ENCODE peak calls at places on chromosome 5, in four cellular contexts. N, C, Y and L are unnamed samples.

GRCh38 chr5:55456216-55456895 is 78.4 kb downstream of the PLPP1 start:
- DNase-seq in C (no peak), N (no peak), Y (no peak), L (no peak)

GRCh38 chr5:79242242-79243039 is 6.5 kb downstream of the JMY start:
- DNase-seq in N (no peak), C (no peak), Y (no peak), L (no peak)

GRCh38 chr5:9686211-9686610 is 56.1 kb upstream of the TAS2R1 start:
- DNase-seq in N (no peak), C (no peak), Y (no peak), L (no peak)

GRCh38 chr5:55480781-55481180 is 54.0 kb downstream of the PLPP1 start:
- DNase-seq in N (no peak), C (no peak), Y (no peak), L (no peak)

GRCh38 chr5:131381011-131381410 is 117.2 kb downstream of the CDC42SE2 start:
- DNase-seq in Y (no peak), C (no peak), N (no peak), L (no peak)

GRCh38 chr5:418681-419121 is 24.3 kb upstream of the EXOC3 start:
- DNase-seq in Y (no peak), C (no peak), N (no peak), L (no peak)

GRCh38 chr5:32325067-32325466 is 12.3 kb upstream of the MTMR12 start:
- DNase-seq in N (no peak), C (no peak), Y (no peak), L (no peak)

GRCh38 chr5:55533806-55534435 is 843 bp downstream of the PLPP1 start:
- DNase-seq in Y (no peak), N (peak), C (no peak), L (no peak)

GRCh38 chr5:9455826-9456434 is 89.9 kb downstream of the SEMA5A start:
- DNase-seq in N (no peak), C (no peak), Y (no peak), L (no peak)

GRCh38 chr5:42013561-42013960 is 88.5 kb downstream of the FBXO4 start:
- DNase-seq in N (no peak), Y (no peak), C (no peak), L (no peak)

GRCh38 chr5:169272731-169273401 is 28.1 kb downstream of the SLIT3 start:
- DNase-seq in N (no peak), Y (no peak), C (no peak), L (no peak)

DNA sequence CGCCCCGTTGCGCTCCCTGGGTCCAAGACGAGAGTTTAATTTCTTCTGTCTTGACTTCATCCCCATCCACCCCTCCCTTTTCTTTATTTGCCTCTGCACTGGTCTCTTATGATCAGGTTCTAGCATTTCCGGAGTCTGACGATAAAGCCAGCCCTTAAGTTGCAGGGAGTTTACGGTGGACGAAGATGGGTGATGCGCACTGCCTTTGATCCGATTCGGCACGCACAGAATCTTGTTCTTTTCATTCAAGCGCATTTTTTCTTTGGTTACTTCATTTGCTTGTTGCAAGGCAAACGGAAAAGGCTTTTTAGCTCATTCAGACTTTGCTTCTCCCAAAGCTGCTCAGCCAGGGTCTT is 490 bp upstream of the MCTP1 start:
- DNase-seq in Y (no peak), N (no peak), C (no peak), L (no peak)
- TF ChIP-seq EZH2 in Y (peak), N (peak), C (no peak), L (no peak)

GRCh38 chr5:111379391-111379816 is 132.9 kb downstream of the STARD4 start:
- DNase-seq in N (no peak), Y (no peak), C (no peak), L (no peak)

GRCh38 chr5:111375645-111376044 is 136.7 kb downstream of the STARD4 start:
- DNase-seq in C (no peak), Y (no peak), N (no peak), L (no peak)

GRCh38 chr5:111372799-111373198 is 139.5 kb downstream of the STARD4 start:
- DNase-seq in Y (no peak), C (no peak), N (no peak), L (no peak)

DNA sequence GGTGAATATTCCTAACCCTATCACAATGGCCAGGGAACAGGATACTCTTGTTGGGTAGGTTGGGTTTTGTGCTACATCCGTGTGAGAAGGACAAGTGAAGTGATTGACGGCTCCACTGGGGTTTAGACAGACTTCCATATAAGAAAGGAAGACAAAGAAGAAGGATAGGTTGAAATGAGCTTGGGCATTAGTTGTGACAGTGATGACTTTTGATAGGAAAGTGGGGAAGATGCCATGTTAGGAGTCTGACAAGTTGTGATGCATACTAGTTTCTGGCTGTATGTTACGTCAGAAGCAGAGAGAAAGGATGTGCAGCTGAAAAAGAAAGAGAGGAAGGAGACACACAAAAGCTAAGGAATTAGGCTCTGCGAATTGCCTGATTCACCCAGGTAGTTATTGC is 138.0 kb downstream of the STARD4 start:
- DNase-seq in C (no peak), Y (no peak), N (no peak), L (no peak)
- TF ChIP-seq MAX in C (no peak), Y (no peak), N (no peak), L (no peak)

GRCh38 chr5:157459715-157460599 is at the start of gene NIPAL4:
- DNase-seq in Y (peak), C (no peak), N (no peak), L (no peak)
- TF ChIP-seq EZH2 in Y (peak), C (no peak), N (no peak), L (no peak)

GRCh38 chr5:149776376-149777305 is 46.5 kb downstream of the PPARGC1B start:
- DNase-seq in N (no peak), C (no peak), Y (no peak), L (no peak)

GRCh38 chr5:149779071-149779470 is 49.0 kb downstream of the PPARGC1B start:
- DNase-seq in Y (no peak), C (no peak), N (no peak), L (no peak)

GRCh38 chr5:149775785-149776184 is 45.7 kb downstream of the PPARGC1B start:
- DNase-seq in N (peak), C (peak), Y (no peak), L (peak)

GRCh38 chr5:149780043-149780737 is 50.1 kb downstream of the PPARGC1B start:
- DNase-seq in C (no peak), Y (no peak), N (no peak), L (no peak)

DNA sequence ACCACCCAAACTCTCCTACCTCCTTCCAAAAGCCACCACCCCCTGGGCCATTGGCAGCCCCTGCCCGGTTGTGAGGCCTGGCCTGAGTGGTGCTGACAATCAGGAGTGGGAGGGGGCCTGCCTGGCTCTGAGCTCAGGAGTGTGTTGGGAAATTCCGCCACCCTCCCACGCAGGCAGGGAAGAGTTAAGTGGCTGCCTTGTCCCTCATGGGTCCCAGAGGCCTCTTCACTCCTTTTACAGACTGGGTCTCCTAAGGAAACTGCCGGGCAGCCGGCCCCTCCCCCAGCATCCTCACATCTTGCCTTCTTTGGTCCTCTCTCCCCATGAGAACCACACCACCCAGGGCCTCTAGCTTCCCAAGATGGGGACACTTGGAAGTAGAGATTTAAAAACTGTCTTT is 47.3 kb downstream of the PPARGC1B start:
- DNase-seq in Y (no peak), N (no peak), C (no peak), L (no peak)
- TF ChIP-seq MAX in Y (no peak), N (no peak), C (no peak), L (no peak)

GRCh38 chr5:96431376-96432244 is 1.4 kb downstream of the PCSK1 start:
- DNase-seq in Y (peak), C (no peak), N (no peak), L (no peak)
- TF ChIP-seq EZH2 in Y (no peak), C (no peak), N (no peak), L (no peak)

GRCh38 chr5:116600876-116601275 is 26.3 kb upstream of the SEMA6A start:
- DNase-seq in Y (no peak), N (no peak), C (no peak), L (no peak)
- TF ChIP-seq MAX in Y (no peak), N (no peak), C (no peak), L (no peak)

DNA sequence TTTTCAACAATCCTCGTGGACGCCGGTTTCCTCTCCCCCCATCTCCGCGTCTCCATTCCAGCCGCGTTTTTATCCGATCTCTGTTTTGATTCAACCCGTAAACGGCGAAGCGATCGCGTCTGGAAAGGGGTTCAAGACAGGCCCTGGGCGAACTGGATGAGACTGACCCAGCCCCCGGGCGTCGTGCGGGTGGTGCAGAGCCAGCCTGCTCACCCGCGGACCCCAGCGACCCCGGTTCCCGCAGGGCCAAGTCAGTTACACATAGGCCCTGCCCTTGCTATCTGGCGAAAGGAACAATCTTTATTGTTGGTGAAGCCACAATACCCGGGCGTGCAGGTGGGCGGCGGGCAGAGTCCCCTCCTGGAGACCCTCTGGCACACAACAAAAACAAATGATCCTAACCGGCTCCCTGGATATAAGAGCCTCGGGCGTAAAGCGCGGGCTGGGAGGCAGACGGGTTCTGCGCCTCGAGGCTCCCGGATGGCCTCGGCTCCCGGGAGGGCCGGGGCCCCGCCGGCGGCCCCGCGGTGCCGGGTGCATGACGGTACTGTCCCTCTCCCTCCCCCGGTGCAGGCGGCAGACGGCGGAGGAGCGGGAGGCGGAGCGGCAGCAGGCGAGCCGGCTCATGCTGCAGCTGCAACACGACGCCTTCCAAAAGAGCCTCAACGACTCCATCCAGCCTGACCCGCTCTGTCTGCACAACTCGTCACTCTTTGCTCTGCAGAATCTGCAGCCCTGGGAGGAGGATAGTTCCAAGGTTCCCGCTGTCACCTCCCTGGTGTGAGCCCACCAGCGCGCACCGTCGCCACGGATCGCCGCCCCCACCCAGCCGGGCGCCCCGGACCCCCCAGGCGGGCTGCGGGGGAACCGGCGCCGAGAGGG is 2.0 kb downstream of the TLX3 start:
- DNase-seq in C (no peak), Y (peak), N (no peak), L (no peak)
- TF ChIP-seq EZH2 in C (no peak), Y (peak), N (no peak), L (no peak)